ENCODE peak calls at places on chromosome 16, in five cellular contexts. B is NCI-H1092 treated with DMSO at 0.1 percent for 48 hours, P is caudate nucleus, K is NCI-H1417, Z is tibial artery. F is an unnamed sample.

GRCh38 chr16:19429271-19429670 is 11.6 kb downstream of the TMC5 start:
- DNase-seq in K (no peak), P (no peak), B (peak; percentile 72), Z (no peak), F (no peak)

GRCh38 chr16:424623-425081 is 797 bp upstream of the RAB11FIP3 start:
- DNase-seq in B (no peak), P (peak; percentile 39), K (no peak), Z (peak; percentile 42), F (no peak)

GRCh38 chr16:50836121-50836541 is 94.2 kb downstream of the CYLD start:
- DNase-seq in Z (no peak), K (no peak), P (peak; percentile 44), B (no peak), F (no peak)

GRCh38 chr16:72989203-72989991 is 58.5 kb downstream of the ZFHX3 start:
- DNase-seq in B (no peak), P (no peak), K (no peak), Z (peak; percentile 58), F (no peak)

GRCh38 chr16:72195609-72196008 is 23.7 kb upstream of the PMFBP1 start:
- DNase-seq in P (no peak), Z (no peak), B (no peak), K (no peak), F (no peak)

GRCh38 chr16:79716645-79717323 is 116.2 kb upstream of the MAF start:
- DNase-seq in B (no peak), Z (no peak), K (no peak), P (no peak), F (no peak)

GRCh38 chr16:76222853-76223252 is 54.3 kb upstream of the CNTNAP4 start:
- DNase-seq in B (no peak), Z (no peak), K (no peak), P (no peak), F (no peak)

GRCh38 chr16:75541236-75541635 is 5.3 kb upstream of the CHST5 start:
- DNase-seq in B (no peak), K (no peak), Z (no peak), P (no peak), F (no peak)

GRCh38 chr16:14098081-14098480 is 27.0 kb downstream of the MRTFB start:
- DNase-seq in P (no peak), B (no peak), Z (no peak), K (no peak), F (no peak)

GRCh38 chr16:87363771-87364476 is 19.7 kb downstream of the FBXO31 start:
- DNase-seq in Z (no peak), B (peak; percentile 43), K (no peak), P (no peak), F (no peak)

GRCh38 chr16:85628651-85629050 is 15.5 kb downstream of the GSE1 start:
- DNase-seq in Z (no peak), B (no peak), P (no peak), K (no peak), F (no peak)

GRCh38 chr16:88315543-88316105 is 67.1 kb upstream of the ZNF469 start:
- DNase-seq in K (no peak), Z (no peak), P (no peak), B (no peak), F (no peak)

GRCh38 chr16:14672403-14672971 is 21.6 kb downstream of the PLA2G10 start:
- DNase-seq in P (no peak), K (no peak), B (no peak), Z (no peak), F (no peak)

GRCh38 chr16:27951752-27952151 is 111.8 kb downstream of the GSG1L start:
- DNase-seq in Z (no peak), P (no peak), B (no peak), K (no peak), F (no peak)

GRCh38 chr16:11576427-11577289 is 10.1 kb downstream of the LITAF start:
- DNase-seq in K (no peak), Z (no peak), B (no peak), P (no peak), F (no peak)

GRCh38 chr16:2365397-2365796 is 24.9 kb upstream of the ABCA3 start:
- DNase-seq in K (peak; percentile 28), P (no peak), Z (no peak), B (no peak), F (no peak)

GRCh38 chr16:67917852-67918236 is 13.8 kb downstream of the CTRL start:
- DNase-seq in B (peak; percentile 35), K (peak; percentile 62), Z (no peak), P (no peak), F (no peak)

GRCh38 chr16:10256855-10257641 is 74.8 kb upstream of the GRIN2A start:
- DNase-seq in B (peak; percentile 9), K (peak; percentile 16), P (no peak), Z (no peak), F (no peak)

GRCh38 chr16:75402174-75402820 is 31.0 kb downstream of the CFDP1 start:
- DNase-seq in Z (no peak), K (no peak), P (no peak), B (no peak), F (no peak)

GRCh38 chr16:53087101-53087500 is 32.3 kb downstream of the CHD9 start:
- DNase-seq in K (peak; percentile 31), B (peak; percentile 56), P (no peak), Z (no peak), F (no peak)

GRCh38 chr16:81601008-81601428 is 156.4 kb downstream of the CMIP start:
- DNase-seq in B (no peak), P (no peak), Z (peak; percentile 35), K (no peak), F (no peak)

GRCh38 chr16:22632621-22633020 is 121.9 kb downstream of the NPIPB5 start:
- DNase-seq in Z (no peak), P (no peak), B (no peak), K (no peak), F (no peak)

GRCh38 chr16:75820672-75821071 is 94.4 kb upstream of the CPHXL start:
- DNase-seq in P (no peak), K (no peak), B (no peak), Z (no peak), F (no peak)